ENCODE peak calls at places on chromosomes 7 and 10, in seven cellular contexts. Q, F, M, Y, V, Z and N are unnamed samples.
A peak's percentile ranks its signal among the peaks of the same experiment; 100 is the strongest.

GRCh38 chr7:128672927-128673517 is 930 bp downstream of the GARIN1A start:
- DNase-seq in Q (peak; percentile 24), Z (no peak), M (no peak), Y (no peak), V (no peak), F (no peak), N (peak; percentile 28)

GRCh38 chr10:21926949-21927348 is 76.6 kb downstream of the DNAJC1 start:
- DNase-seq in Z (no peak), V (no peak), Q (no peak), Y (no peak), F (no peak), M (no peak), N (no peak)

GRCh38 chr7:54663603-54664234 is 95.3 kb downstream of the SEC61G start:
- DNase-seq in F (no peak), Q (no peak), Z (no peak), V (no peak), M (no peak), Y (no peak), N (no peak)

GRCh38 chr10:1184541-1185415 is 128.6 kb downstream of the WDR37 start:
- DNase-seq in Y (no peak), V (no peak), Q (no peak), Z (no peak), M (no peak), F (no peak), N (no peak)

GRCh38 chr10:129386415-129387257 is 80.4 kb upstream of the MGMT start:
- DNase-seq in V (no peak), M (no peak), Q (no peak), Z (no peak), Y (no peak), F (no peak), N (no peak)

GRCh38 chr7:1156782-1157535 is 3.0 kb downstream of the ZFAND2A start:
- DNase-seq in F (no peak), Y (no peak), Z (no peak), Q (no peak), M (peak; percentile 63), V (peak; percentile 49), N (no peak)

GRCh38 chr7:158811461-158811860 is 17.8 kb downstream of the ESYT2 start:
- DNase-seq in F (no peak), V (no peak), Q (peak; percentile 66), Z (peak; percentile 44), Y (no peak), M (no peak), N (no peak)

GRCh38 chr10:13949844-13950542 is 363.2 kb downstream of the PRPF18 start:
- DNase-seq in M (no peak), F (no peak), Y (no peak), Q (no peak), V (no peak), Z (no peak), N (no peak)

GRCh38 chr10:78207776-78208175 is 174.1 kb downstream of the RPS24 start:
- DNase-seq in V (no peak), Y (no peak), Z (no peak), F (no peak), Q (no peak), M (no peak), N (no peak)

GRCh38 chr10:69492746-69493462 is 41.6 kb downstream of the TSPAN15 start:
- DNase-seq in Q (no peak), F (peak; percentile 15), Y (no peak), M (no peak), V (no peak), Z (no peak), N (no peak)

GRCh38 chr10:71081229-71081560 is 131.2 kb upstream of the UNC5B start:
- DNase-seq in M (no peak), F (no peak), V (no peak), Q (no peak), Y (peak; percentile 6), Z (no peak), N (peak; percentile 5)

GRCh38 chr7:142791502-142791901 is 20.7 kb downstream of the PRSS2 start:
- DNase-seq in F (no peak), V (no peak), Y (no peak), M (no peak), Q (no peak), Z (no peak), N (no peak)

GRCh38 chr10:77844177-77844576 is 82.4 kb downstream of the DLG5 start:
- DNase-seq in M (peak; percentile 74), V (no peak), Y (no peak), Q (no peak), F (no peak), Z (no peak), N (no peak)

GRCh38 chr7:12594122-12594897 is 23.8 kb downstream of the SCIN start:
- DNase-seq in V (no peak), F (no peak), M (no peak), Y (no peak), Q (no peak), Z (no peak), N (no peak)

GRCh38 chr10:10564081-10564480 is 453.6 kb upstream of the CELF2 start:
- DNase-seq in V (no peak), Z (no peak), M (no peak), Y (no peak), Q (no peak), F (no peak), N (no peak)

GRCh38 chr7:35805876-35806275 is 5.0 kb downstream of the SEPTIN7 start:
- DNase-seq in Q (no peak), Z (no peak), Y (no peak), M (no peak), V (no peak), F (no peak), N (no peak)